ENCODE peak calls at places on chromosomes 13 and 19, in ten cellular contexts. D, E, Z, G, S, W, U, P, B and N are unnamed samples.

GRCh38 chr13:113928701-113929627 is 44.9 kb downstream of the C13orf46 start:
- DNase-seq in S (peak; percentile 95), G (no peak), D (peak; percentile 46), E (peak; percentile 93), B (peak; percentile 98), Z (peak; percentile 78), P (no peak), U (no peak), W (no peak), N (no peak)

GRCh38 chr19:46478356-46478986 is 7.1 kb upstream of the PNMA8A start:
- DNase-seq in Z (peak; percentile 14), G (no peak), W (no peak), U (no peak), P (no peak), S (peak; percentile 79), D (no peak), E (no peak), B (no peak), N (no peak)

GRCh38 chr13:44396963-44397580 is 23.4 kb downstream of the SERP2 start:
- DNase-seq in D (no peak), U (no peak), G (no peak), B (peak; percentile 72), W (no peak), P (no peak), S (peak; percentile 59), E (peak; percentile 61), Z (peak; percentile 78), N (no peak)

GRCh38 chr13:39362652-39363390 is 240.2 kb downstream of the LHFPL6 start:
- DNase-seq in U (no peak), P (no peak), G (no peak), W (no peak), E (no peak), B (no peak), D (no peak), Z (no peak), S (no peak), N (no peak)

GRCh38 chr19:16548956-16549355 is 6.7 kb upstream of the CHERP start:
- DNase-seq in S (no peak), G (no peak), D (no peak), B (no peak), Z (no peak), U (no peak), W (no peak), P (no peak), E (no peak), N (no peak)

GRCh38 chr13:23701646-23702045 is 131.4 kb downstream of the TNFRSF19 start:
- DNase-seq in Z (peak; percentile 86), S (peak; percentile 81), B (peak; percentile 94), U (no peak), E (peak; percentile 90), D (no peak), G (peak; percentile 81), P (peak; percentile 45), W (no peak), N (no peak)

GRCh38 chr13:98254541-98254940 is 77.5 kb upstream of the RNF113B start:
- DNase-seq in B (no peak), S (no peak), E (no peak), P (no peak), D (no peak), Z (no peak), G (no peak), U (no peak), W (no peak), N (no peak)

GRCh38 chr19:47444388-47444821 is 25.1 kb upstream of the MEIS3 start:
- DNase-seq in U (no peak), B (no peak), D (no peak), P (no peak), W (peak; percentile 36), E (no peak), Z (no peak), G (no peak), S (no peak), N (no peak)

GRCh38 chr13:28532226-28533048 is 37.5 kb upstream of the FLT1 start:
- DNase-seq in D (no peak), Z (peak; percentile 81), B (peak; percentile 66), U (no peak), W (no peak), G (peak; percentile 82), S (no peak), E (no peak), P (no peak), N (no peak)

GRCh38 chr13:34025746-34026145 is 207.8 kb downstream of the RFC3 start:
- DNase-seq in U (no peak), B (no peak), S (no peak), E (no peak), G (no peak), D (no peak), P (no peak), Z (no peak), W (no peak), N (no peak)

GRCh38 chr19:4049432-4049831 is 17.3 kb downstream of the ZBTB7A start:
- DNase-seq in G (peak; percentile 77), E (no peak), Z (no peak), S (no peak), U (no peak), W (no peak), B (peak; percentile 91), D (no peak), P (no peak), N (no peak)

DNA sequence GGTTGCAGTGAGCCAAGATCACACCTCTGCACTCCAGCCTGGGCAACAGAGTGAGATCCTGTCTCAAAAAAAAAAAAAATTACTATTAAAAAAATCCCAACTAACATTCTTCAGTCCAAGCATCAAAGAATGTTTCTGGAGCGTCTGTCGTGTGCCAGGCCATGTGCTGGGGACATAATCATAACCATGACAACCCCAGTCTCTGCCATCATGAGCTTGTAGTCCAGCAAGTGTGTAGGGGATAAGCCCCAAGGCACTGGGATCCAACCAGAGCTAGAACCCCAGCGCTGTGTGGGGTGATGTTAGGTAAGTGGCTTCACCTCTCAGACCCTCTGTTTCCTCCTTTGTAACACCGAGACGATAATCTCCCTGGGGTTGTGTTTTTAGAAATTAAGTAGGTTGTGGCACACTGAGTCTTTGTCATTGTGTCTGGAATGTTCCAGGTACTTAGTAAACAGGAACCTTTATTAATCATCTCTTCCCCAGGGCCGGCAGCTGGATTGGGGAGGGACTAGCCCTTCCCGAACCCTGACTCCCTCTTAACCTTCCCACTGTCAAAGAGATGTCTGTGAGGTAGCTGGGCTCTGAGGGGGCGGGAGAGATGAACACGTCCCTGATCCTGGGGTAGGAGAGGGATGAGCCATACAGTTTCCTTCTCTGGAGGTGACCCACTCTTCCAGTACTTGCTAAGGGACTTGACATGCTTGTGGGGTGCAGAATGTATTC is 5.2 kb downstream of the ITPKC start:
- DNase-seq in E (no peak), D (no peak), W (no peak), B (no peak), S (no peak), G (no peak), U (no peak), P (no peak), Z (no peak), N (no peak)
- H3K27ac ChIP-seq in E (peak overlapping the region; percentile 99), D (no peak overlapping the region), W (no peak overlapping the region), B (no peak overlapping the region), S (peak overlapping the region; percentile 97), G (peak overlapping the region; percentile 92), U (no peak overlapping the region), P (peak overlapping the region; percentile 92), Z (no peak overlapping the region), N (peak overlapping the region; percentile 99)

DNA sequence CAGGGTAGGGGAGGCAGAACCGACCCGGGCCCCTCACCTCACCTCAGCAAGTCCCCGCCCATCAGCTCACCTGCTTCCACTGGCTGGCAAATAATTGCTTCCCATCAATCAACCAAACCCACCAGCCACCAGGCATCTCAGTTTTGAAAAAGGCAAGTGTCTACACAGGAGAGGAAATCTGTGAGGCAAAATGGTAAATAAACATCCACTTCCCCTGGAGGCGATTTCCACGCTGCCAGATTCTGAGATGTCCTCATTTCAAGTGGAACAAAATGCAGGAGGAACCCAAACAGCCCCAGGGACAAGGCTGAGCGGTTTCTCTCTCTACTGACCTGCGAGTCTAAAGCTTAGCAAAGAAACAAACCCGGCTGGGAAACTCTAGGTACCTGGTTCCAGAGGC is 117.5 kb downstream of the CRYL1 start:
- DNase-seq in S (peak; percentile 31), E (no peak), Z (no peak), B (no peak), D (no peak), G (no peak), U (no peak), W (no peak), P (no peak), N (no peak)
- H3K27ac ChIP-seq in S (no peak overlapping the region), E (no peak overlapping the region), Z (no peak overlapping the region), B (no peak overlapping the region), D (no peak overlapping the region), G (no peak overlapping the region), U (no peak overlapping the region), W (no peak overlapping the region), P (no peak overlapping the region), N (no peak overlapping the region)

DNA sequence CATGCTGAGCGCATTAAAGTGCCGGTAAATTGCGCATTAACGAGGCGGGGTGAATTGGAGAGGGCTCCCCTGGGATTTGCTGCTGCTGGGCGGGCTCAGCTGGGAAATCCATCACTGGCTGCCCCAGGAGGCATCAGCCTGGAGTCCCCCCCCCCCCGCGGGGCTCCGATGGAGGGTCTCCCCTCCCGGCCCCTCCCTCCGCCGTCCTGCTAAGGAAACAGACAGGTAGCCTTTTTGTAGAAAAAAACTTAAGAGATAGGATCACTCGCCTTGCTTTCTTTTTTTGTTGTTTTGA is 6.8 kb downstream of the TLE6 start:
- DNase-seq in B (no peak), S (peak; percentile 93), Z (no peak), W (no peak), G (no peak), E (no peak), P (no peak), U (no peak), D (no peak), N (no peak)
- H3K27ac ChIP-seq in B (peak overlapping the region; percentile 63), S (peak overlapping the region; percentile 88), Z (peak overlapping the region; percentile 2), W (no peak overlapping the region), G (peak overlapping the region; percentile 50), E (peak overlapping the region; percentile 93), P (no peak overlapping the region), U (no peak overlapping the region), D (no peak overlapping the region), N (no peak overlapping the region)

GRCh38 chr13:35771898-35772297 is 295.4 kb upstream of the MAB21L1 start:
- DNase-seq in U (no peak), P (no peak), S (no peak), D (peak; percentile 79), G (no peak), Z (no peak), W (no peak), E (no peak), B (no peak), N (peak; percentile 3)

GRCh38 chr13:35768126-35768525 is 291.6 kb upstream of the MAB21L1 start:
- DNase-seq in W (no peak), E (no peak), S (no peak), P (no peak), B (no peak), G (no peak), U (no peak), Z (no peak), D (no peak), N (no peak)

GRCh38 chr13:35768551-35768950 is 292.1 kb upstream of the MAB21L1 start:
- DNase-seq in Z (no peak), G (no peak), W (no peak), E (no peak), U (no peak), P (no peak), S (no peak), B (no peak), D (no peak), N (no peak)

GRCh38 chr13:35769812-35770211 is 293.3 kb upstream of the MAB21L1 start:
- DNase-seq in G (no peak), B (no peak), D (no peak), U (no peak), P (no peak), W (no peak), S (no peak), E (no peak), Z (no peak), N (no peak)

GRCh38 chr13:35770756-35771291 is 294.3 kb upstream of the MAB21L1 start:
- DNase-seq in S (no peak), U (no peak), B (no peak), W (no peak), D (no peak), P (no peak), Z (no peak), G (no peak), E (no peak), N (no peak)
- H3K27ac ChIP-seq in S (no peak overlapping the region), U (no peak overlapping the region), B (no peak overlapping the region), W (no peak overlapping the region), D (no peak overlapping the region), P (no peak overlapping the region), Z (no peak overlapping the region), G (no peak overlapping the region), E (no peak overlapping the region), N (no peak overlapping the region)